ENCODE peak calls at places on chromosomes 13 and 19, in nine cellular contexts. S is cardiac muscle cell; I is CD8-positive, alpha-beta T cell; V is PC-9; O is kidney; Y is thoracic aorta; E is colonic mucosa; T is Peyer's patch; A is fibroblast of lung. N is an unnamed sample.

GRCh38 chr19:6216236-6216995 is 63.4 kb downstream of the MLLT1 start:
- DNase-seq in S (no peak), I (no peak), V (no peak), O (peak; percentile 71), Y (no peak), E (no peak), T (no peak), A (no peak), N (no peak)

GRCh38 chr19:41223431-41224234 is 4.6 kb downstream of the AXL start:
- DNase-seq in S (peak; percentile 44), I (no peak), V (peak; percentile 91), O (no peak), Y (peak; percentile 53), E (no peak), T (no peak), A (peak; percentile 96), N (peak; percentile 59)

GRCh38 chr19:49340069-49340864 is 5.1 kb downstream of the CD37 start:
- DNase-seq in S (peak; percentile 54), I (no peak), V (no peak), O (peak; percentile 96), Y (peak; percentile 36), E (peak; percentile 83), T (peak; percentile 96), A (no peak), N (no peak)

GRCh38 chr19:33387351-33388230 is 14.1 kb downstream of the CEBPG start:
- DNase-seq in S (no peak), I (no peak), V (no peak), O (peak; percentile 68), Y (no peak), E (no peak), T (no peak), A (no peak), N (no peak)

GRCh38 chr19:42076375-42076944 is 494 bp downstream of the ZNF574 start:
- DNase-seq in S (no peak), I (peak; percentile 12), V (no peak), O (no peak), Y (no peak), E (peak; percentile 51), T (peak; percentile 58), A (no peak), N (no peak)

GRCh38 chr13:29684441-29684840 is 89.0 kb upstream of the SLC7A1 start:
- DNase-seq in S (no peak), I (no peak), V (no peak), O (no peak), Y (no peak), E (no peak), T (no peak), A (peak; percentile 81), N (peak; percentile 35)

GRCh38 chr19:45591004-45591637 is 6.5 kb upstream of the OPA3 start:
- DNase-seq in S (no peak), I (no peak), V (peak; percentile 62), O (peak; percentile 81), Y (no peak), E (peak; percentile 68), T (no peak), A (peak; percentile 34), N (no peak)

GRCh38 chr19:38634757-38635482 is 12.5 kb upstream of the ACTN4 start:
- DNase-seq in S (peak; percentile 74), I (peak; percentile 49), V (peak; percentile 77), O (peak; percentile 85), Y (no peak), E (peak; percentile 83), T (peak; percentile 74), A (peak; percentile 30), N (no peak)

GRCh38 chr13:35566340-35566739 is 89.9 kb upstream of the MAB21L1 start:
- DNase-seq in S (peak; percentile 16), I (no peak), V (no peak), O (no peak), Y (no peak), E (no peak), T (no peak), A (no peak), N (no peak)

GRCh38 chr13:67048793-67049150 is 181.4 kb downstream of the PCDH9 start:
- DNase-seq in S (peak; percentile 89), I (no peak), V (no peak), O (no peak), Y (no peak), E (no peak), T (no peak), A (peak; percentile 86), N (peak; percentile 9)

GRCh38 chr13:102788683-102789082 is 10.1 kb downstream of the POGLUT2 start:
- DNase-seq in S (no peak), I (no peak), V (no peak), O (no peak), Y (no peak), E (no peak), T (no peak), A (no peak), N (no peak)

GRCh38 chr13:49908637-49909036 is 27.5 kb downstream of the SPRYD7 start:
- DNase-seq in S (no peak), I (no peak), V (no peak), O (no peak), Y (no peak), E (no peak), T (no peak), A (no peak), N (no peak)

GRCh38 chr13:38537026-38537425 is 149.9 kb upstream of the FREM2 start:
- DNase-seq in S (no peak), I (no peak), V (no peak), O (no peak), Y (no peak), E (no peak), T (no peak), A (no peak), N (no peak)
- H3K4me1 ChIP-seq in S (no peaks in the 10 kb centered on the region), I (no peaks in the 10 kb centered on the region), V (no peaks in the 10 kb centered on the region), O (no peaks in the 10 kb centered on the region), Y (no peaks in the 10 kb centered on the region), E (no peaks in the 10 kb centered on the region), T (no peaks in the 10 kb centered on the region), A (no peaks in the 10 kb centered on the region), N (no peaks in the 10 kb centered on the region)

GRCh38 chr19:53812335-53812734 is 11.8 kb downstream of the NLRP12 start:
- DNase-seq in S (no peak), I (no peak), V (no peak), O (no peak), Y (no peak), E (no peak), T (no peak), A (no peak), N (no peak)
- TF ChIP-seq CTCF in S (peak; percentile 25), I (no peak), V (peak; percentile 37), O (no peak), Y (no peak), E (no peak), T (no peak), A (peak; percentile 17), N (no peak)

GRCh38 chr19:17263712-17264640 is 569 bp downstream of the USHBP1 start:
- DNase-seq in S (no peak), I (no peak), V (no peak), O (no peak), Y (no peak), E (no peak), T (no peak), A (no peak), N (no peak)
- H3K27ac ChIP-seq in S (no peak overlapping the region), I (no peak overlapping the region), V (no peak overlapping the region), O (peak overlapping the region; percentile 39), Y (no peak overlapping the region), E (no peak overlapping the region), T (no peak overlapping the region), A (no peak overlapping the region), N (no peak overlapping the region)

GRCh38 chr13:99376924-99377323 is 69.7 kb upstream of the GPR183 start:
- DNase-seq in S (no peak), I (no peak), V (no peak), O (no peak), Y (no peak), E (no peak), T (no peak), A (no peak), N (no peak)

GRCh38 chr13:99374169-99374991 is 67.2 kb upstream of the GPR183 start:
- DNase-seq in S (no peak), I (no peak), V (no peak), O (no peak), Y (no peak), E (no peak), T (peak; percentile 82), A (no peak), N (no peak)

GRCh38 chr13:99374994-99375805 is 68.0 kb upstream of the GPR183 start:
- DNase-seq in S (no peak), I (peak; percentile 71), V (no peak), O (peak; percentile 85), Y (no peak), E (peak; percentile 37), T (peak; percentile 91), A (no peak), N (no peak)

GRCh38 chr13:99376132-99376531 is 68.9 kb upstream of the GPR183 start:
- DNase-seq in S (no peak), I (no peak), V (no peak), O (peak; percentile 73), Y (no peak), E (no peak), T (peak; percentile 88), A (no peak), N (no peak)

DNA sequence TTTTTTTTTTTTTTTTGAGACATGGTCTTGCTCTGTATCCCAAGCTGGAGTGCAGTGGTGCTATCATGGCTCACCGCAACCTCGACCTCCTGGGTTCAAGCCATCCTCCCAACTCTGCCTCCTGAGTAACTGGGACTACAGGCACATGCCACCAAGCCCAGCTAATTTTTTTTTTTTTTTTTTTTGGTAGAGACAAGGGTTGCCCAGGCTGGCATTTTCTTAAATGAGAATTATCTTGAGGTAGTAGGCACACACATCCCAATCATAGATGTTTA is 68.5 kb upstream of the GPR183 start:
- DNase-seq in S (no peak), I (no peak), V (no peak), O (no peak), Y (no peak), E (no peak), T (no peak), A (no peak), N (no peak)
- H3K4me1 ChIP-seq in S (peaks cover 4% of the 10 kb centered on the region), I (peaks cover 75% of the 10 kb centered on the region), V (no peaks in the 10 kb centered on the region), O (no peaks in the 10 kb centered on the region), Y (no peaks in the 10 kb centered on the region), E (no peaks in the 10 kb centered on the region), T (peaks cover 23% of the 10 kb centered on the region), A (no peaks in the 10 kb centered on the region), N (no peaks in the 10 kb centered on the region)

DNA sequence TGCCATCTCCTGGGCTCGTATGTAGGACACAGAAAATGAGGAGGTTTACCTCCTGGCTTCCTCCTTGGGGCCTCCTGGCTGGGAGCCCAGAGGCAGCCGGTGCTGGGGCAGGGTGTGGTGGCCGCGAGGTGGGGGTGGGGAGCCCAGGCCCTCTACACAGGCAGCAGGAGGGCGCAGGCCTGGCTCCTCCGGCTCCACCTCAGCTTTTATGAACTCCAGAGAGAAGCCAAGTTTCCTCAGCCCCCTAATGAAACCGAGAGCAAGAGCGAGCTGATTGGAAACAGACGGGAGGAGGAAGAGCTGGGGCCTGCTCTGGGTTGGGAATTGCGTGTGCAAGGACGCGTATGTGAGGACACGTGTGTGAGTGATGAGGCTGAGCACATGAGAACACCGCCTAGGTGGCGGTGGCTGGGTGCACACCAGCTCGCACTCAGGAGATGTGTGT is 23.1 kb downstream of the LYL1 start:
- DNase-seq in S (peak; percentile 61), I (no peak), V (peak; percentile 47), O (no peak), Y (no peak), E (peak; percentile 84), T (no peak), A (peak; percentile 63), N (no peak)
- TF ChIP-seq CTCF in S (no peak), I (no peak), V (no peak), O (no peak), Y (no peak), E (no peak), T (no peak), A (peak; percentile 1), N (no peak)

GRCh38 chr13:39602277-39602613 is 748 bp downstream of the LHFPL6 start:
- DNase-seq in S (no peak), I (no peak), V (no peak), O (no peak), Y (no peak), E (no peak), T (no peak), A (no peak), N (peak; percentile 7)
- H3K27ac ChIP-seq in S (no peak overlapping the region), I (no peak overlapping the region), V (no peak overlapping the region), O (peak overlapping the region; percentile 56), Y (peak overlapping the region; percentile 90), E (peak overlapping the region; percentile 67), T (peak overlapping the region; percentile 51), A (peak overlapping the region; percentile 89), N (peak overlapping the region; percentile 75)